ENCODE peak calls at places on chromosomes 2 and 18, in six cellular contexts. One of them, this sample, is unnamed.

GRCh38 chr2:54813584-54813983 is 90.1 kb downstream of the EML6 start:
- DNase-seq in Calu3: no peak
- DNase-seq in activated gamma-delta T cell treated with Interleukin-2 at 50 U/mL for 16 hours: no peak
- DNase-seq in occipital lobe: no peak
- DNase-seq in HT1080: no peak
- DNase-seq in transverse colon: no peak
- DNase-seq in this sample: no peak

GRCh38 chr2:1448009-1448408 is 34.7 kb downstream of the TPO start:
- DNase-seq in Calu3: no peak
- DNase-seq in activated gamma-delta T cell treated with Interleukin-2 at 50 U/mL for 16 hours: no peak
- DNase-seq in occipital lobe: no peak
- DNase-seq in HT1080: no peak
- DNase-seq in transverse colon: no peak
- DNase-seq in this sample: no peak

GRCh38 chr18:33264566-33264965 is 176.0 kb downstream of the CCDC178 start:
- DNase-seq in Calu3: no peak
- DNase-seq in activated gamma-delta T cell treated with Interleukin-2 at 50 U/mL for 16 hours: no peak
- DNase-seq in occipital lobe: no peak
- DNase-seq in HT1080: no peak
- DNase-seq in transverse colon: no peak
- DNase-seq in this sample: no peak

GRCh38 chr18:78764544-78764943 is 215.1 kb upstream of the SALL3 start:
- DNase-seq in Calu3: no peak
- DNase-seq in activated gamma-delta T cell treated with Interleukin-2 at 50 U/mL for 16 hours: no peak
- DNase-seq in occipital lobe: no peak
- DNase-seq in HT1080: no peak
- DNase-seq in transverse colon: no peak
- DNase-seq in this sample: no peak

GRCh38 chr2:205696541-205697441 is 14.5 kb downstream of the NRP2 start:
- DNase-seq in Calu3: no peak
- DNase-seq in activated gamma-delta T cell treated with Interleukin-2 at 50 U/mL for 16 hours: no peak
- DNase-seq in occipital lobe: no peak
- DNase-seq in HT1080: no peak
- DNase-seq in transverse colon: no peak
- DNase-seq in this sample: peak; percentile 69

GRCh38 chr18:2448565-2449151 is 122.6 kb downstream of the METTL4 start:
- DNase-seq in Calu3: no peak
- DNase-seq in activated gamma-delta T cell treated with Interleukin-2 at 50 U/mL for 16 hours: no peak
- DNase-seq in occipital lobe: no peak
- DNase-seq in HT1080: no peak
- DNase-seq in transverse colon: no peak
- DNase-seq in this sample: no peak

GRCh38 chr18:23512641-23513040 is 9.3 kb downstream of the RMC1 start:
- DNase-seq in Calu3: no peak
- DNase-seq in activated gamma-delta T cell treated with Interleukin-2 at 50 U/mL for 16 hours: no peak
- DNase-seq in occipital lobe: no peak
- DNase-seq in HT1080: no peak
- DNase-seq in transverse colon: no peak
- DNase-seq in this sample: peak; percentile 28

GRCh38 chr18:52340466-52341378 is 725 bp downstream of the DCC start:
- DNase-seq in Calu3: no peak
- DNase-seq in activated gamma-delta T cell treated with Interleukin-2 at 50 U/mL for 16 hours: no peak
- DNase-seq in occipital lobe: no peak
- DNase-seq in HT1080: peak; percentile 58
- DNase-seq in transverse colon: no peak
- DNase-seq in this sample: no peak

GRCh38 chr18:6509417-6510198 is 94.9 kb upstream of the L3MBTL4 start:
- DNase-seq in Calu3: no peak
- DNase-seq in activated gamma-delta T cell treated with Interleukin-2 at 50 U/mL for 16 hours: no peak
- DNase-seq in occipital lobe: no peak
- DNase-seq in HT1080: no peak
- DNase-seq in transverse colon: no peak
- DNase-seq in this sample: peak; percentile 3

GRCh38 chr2:117940436-117940835 is 73.4 kb downstream of the CCDC93 start:
- DNase-seq in Calu3: no peak
- DNase-seq in activated gamma-delta T cell treated with Interleukin-2 at 50 U/mL for 16 hours: no peak
- DNase-seq in occipital lobe: no peak
- DNase-seq in HT1080: no peak
- DNase-seq in transverse colon: no peak
- DNase-seq in this sample: no peak

GRCh38 chr2:70070557-70071268 is 16.6 kb upstream of the PCBP1 start:
- DNase-seq in Calu3: peak; percentile 64
- DNase-seq in activated gamma-delta T cell treated with Interleukin-2 at 50 U/mL for 16 hours: peak; percentile 54
- DNase-seq in occipital lobe: peak; percentile 65
- DNase-seq in HT1080: peak; percentile 84
- DNase-seq in transverse colon: peak; percentile 71
- DNase-seq in this sample: peak; percentile 85

GRCh38 chr2:227853765-227854271 is 17.6 kb upstream of the DAW1 start:
- DNase-seq in Calu3: no peak
- DNase-seq in activated gamma-delta T cell treated with Interleukin-2 at 50 U/mL for 16 hours: no peak
- DNase-seq in occipital lobe: no peak
- DNase-seq in HT1080: peak; percentile 42
- DNase-seq in transverse colon: no peak
- DNase-seq in this sample: peak; percentile 34

GRCh38 chr2:43623052-43623451 is 14.0 kb upstream of the PLEKHH2 start:
- DNase-seq in Calu3: no peak
- DNase-seq in activated gamma-delta T cell treated with Interleukin-2 at 50 U/mL for 16 hours: no peak
- DNase-seq in occipital lobe: no peak
- DNase-seq in HT1080: no peak
- DNase-seq in transverse colon: peak; percentile 14
- DNase-seq in this sample: no peak

GRCh38 chr2:174699993-174700766 is 64.1 kb downstream of the CHRNA1 start:
- DNase-seq in Calu3: peak; percentile 28
- DNase-seq in activated gamma-delta T cell treated with Interleukin-2 at 50 U/mL for 16 hours: peak; percentile 28
- DNase-seq in occipital lobe: no peak
- DNase-seq in HT1080: peak; percentile 24
- DNase-seq in transverse colon: no peak
- DNase-seq in this sample: peak; percentile 50

GRCh38 chr18:2794159-2794558 is 52.6 kb upstream of the EMILIN2 start:
- DNase-seq in Calu3: no peak
- DNase-seq in activated gamma-delta T cell treated with Interleukin-2 at 50 U/mL for 16 hours: no peak
- DNase-seq in occipital lobe: no peak
- DNase-seq in HT1080: no peak
- DNase-seq in transverse colon: no peak
- DNase-seq in this sample: no peak

GRCh38 chr2:8402222-8402621 is 279.6 kb upstream of the ID2 start:
- DNase-seq in Calu3: no peak
- DNase-seq in activated gamma-delta T cell treated with Interleukin-2 at 50 U/mL for 16 hours: no peak
- DNase-seq in occipital lobe: no peak
- DNase-seq in HT1080: no peak
- DNase-seq in transverse colon: peak; percentile 35
- DNase-seq in this sample: no peak

GRCh38 chr2:161946489-161947107 is 127.4 kb downstream of the DPP4 start:
- DNase-seq in Calu3: peak; percentile 34
- DNase-seq in activated gamma-delta T cell treated with Interleukin-2 at 50 U/mL for 16 hours: no peak
- DNase-seq in occipital lobe: no peak
- DNase-seq in HT1080: peak; percentile 28
- DNase-seq in transverse colon: no peak
- DNase-seq in this sample: peak; percentile 41

GRCh38 chr2:10678225-10678624 is 11.6 kb downstream of the NOL10 start:
- DNase-seq in Calu3: no peak
- DNase-seq in activated gamma-delta T cell treated with Interleukin-2 at 50 U/mL for 16 hours: no peak
- DNase-seq in occipital lobe: no peak
- DNase-seq in HT1080: no peak
- DNase-seq in transverse colon: no peak
- DNase-seq in this sample: no peak

GRCh38 chr2:116456429-116456828 is 1358.1 kb upstream of the DDX18 start:
- DNase-seq in Calu3: no peak
- DNase-seq in activated gamma-delta T cell treated with Interleukin-2 at 50 U/mL for 16 hours: no peak
- DNase-seq in occipital lobe: no peak
- DNase-seq in HT1080: no peak
- DNase-seq in transverse colon: no peak
- DNase-seq in this sample: no peak